ENCODE peak calls at places on chromosome 7, in four cellular contexts. N, D, V and Y are unnamed samples. For H3K4me1 and H3K36me3, the result is how much of the 10 kb centered on the place peaks cover.

GRCh38 chr7:135801045-135801693 is 52.6 kb upstream of the FAM180A start:
- DNase-seq in N (peak), D (no peak), V (no peak), Y (peak)

GRCh38 chr7:45174966-45175765 is 17.6 kb downstream of the RAMP3 start:
- DNase-seq in N (no peak), D (no peak), V (no peak), Y (no peak)

GRCh38 chr7:69114374-69114773 is 483.9 kb upstream of the AUTS2 start:
- DNase-seq in N (no peak), D (no peak), V (no peak), Y (no peak)

GRCh38 chr7:134571746-134572461 is 23.0 kb downstream of the AKR1B15 start:
- DNase-seq in N (no peak), D (no peak), V (no peak), Y (no peak)

GRCh38 chr7:67377939-67378862 is 381.6 kb downstream of the TYW1 start:
- DNase-seq in N (peak), D (peak), V (peak), Y (peak)

GRCh38 chr7:116227678-116228239 is 17.4 kb downstream of the TES start:
- DNase-seq in N (no peak), D (no peak), V (no peak), Y (no peak)

GRCh38 chr7:99143522-99143852 is 421 bp downstream of the SMURF1 start:
- DNase-seq in N (no peak), D (no peak), V (no peak), Y (peak)

GRCh38 chr7:155438778-155439177 is 19.2 kb upstream of the EN2 start:
- DNase-seq in N (no peak), D (no peak), V (no peak), Y (no peak)

GRCh38 chr7:143485500-143485899 is 7.8 kb downstream of the TAS2R41 start:
- DNase-seq in N (no peak), D (no peak), V (no peak), Y (no peak)

GRCh38 chr7:18901881-18902280 is 215.6 kb downstream of the TWIST1 start:
- DNase-seq in N (no peak), D (no peak), V (no peak), Y (no peak)

GRCh38 chr7:153061913-153062528 is 302.5 kb downstream of the ACTR3B start:
- DNase-seq in N (peak), D (no peak), V (no peak), Y (no peak)

GRCh38 chr7:23918856-23919255 is 208.8 kb downstream of the STK31 start:
- DNase-seq in N (no peak), D (no peak), V (no peak), Y (no peak)

GRCh38 chr7:100547872-100548271 is 8.9 kb downstream of the AGFG2 start:
- DNase-seq in N (no peak), D (no peak), V (no peak), Y (no peak)
- H3K27ac ChIP-seq in N (peak), D (peak), V (peak), Y (peak)

GRCh38 chr7:833601-834258 is 1.5 kb downstream of the SUN1 start:
- DNase-seq in N (no peak), D (no peak), V (no peak), Y (no peak)
- H3K4me1 ChIP-seq in N (under half), D (half or more), V (under half), Y (under half)

DNA sequence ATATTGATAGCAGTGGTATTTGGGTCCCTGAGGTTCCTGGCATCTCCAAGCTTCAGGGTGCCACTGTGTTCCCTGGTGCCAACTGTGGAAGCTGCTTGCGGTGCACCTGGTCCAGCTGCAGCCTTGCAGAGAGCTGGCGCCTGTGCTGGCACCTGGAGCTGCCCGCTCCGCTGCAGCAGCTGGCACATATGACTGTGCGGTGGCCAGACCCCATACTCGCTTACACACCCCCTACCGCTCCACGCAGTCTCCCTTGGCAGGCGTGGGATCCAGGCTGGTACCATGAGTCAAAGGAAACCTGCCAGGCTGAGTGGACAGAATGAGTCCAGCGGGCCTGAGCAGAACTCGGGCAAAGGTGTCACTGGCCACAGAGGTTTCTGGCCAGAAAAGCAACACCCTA is 89.9 kb upstream of the JAZF1 start:
- DNase-seq in N (no peak), D (no peak), V (no peak), Y (no peak)
- H3K36me3 ChIP-seq in N (under half), D (under half), V (under half), Y (under half)

GRCh38 chr7:43647772-43648643 is 65.1 kb downstream of the STK17A start:
- DNase-seq in N (peak), D (no peak), V (peak), Y (no peak)

GRCh38 chr7:43649755-43650274 is 66.9 kb downstream of the STK17A start:
- DNase-seq in N (no peak), D (no peak), V (no peak), Y (peak)

GRCh38 chr7:43652364-43652763 is 69.5 kb downstream of the STK17A start:
- DNase-seq in N (no peak), D (no peak), V (no peak), Y (no peak)

GRCh38 chr7:43648725-43649406 is 66.0 kb downstream of the STK17A start:
- DNase-seq in N (no peak), D (peak), V (peak), Y (peak)

GRCh38 chr7:43650457-43651052 is 67.6 kb downstream of the STK17A start:
- DNase-seq in N (no peak), D (no peak), V (no peak), Y (no peak)
- H3K27ac ChIP-seq in N (no peak), D (peak), V (peak), Y (peak)

DNA sequence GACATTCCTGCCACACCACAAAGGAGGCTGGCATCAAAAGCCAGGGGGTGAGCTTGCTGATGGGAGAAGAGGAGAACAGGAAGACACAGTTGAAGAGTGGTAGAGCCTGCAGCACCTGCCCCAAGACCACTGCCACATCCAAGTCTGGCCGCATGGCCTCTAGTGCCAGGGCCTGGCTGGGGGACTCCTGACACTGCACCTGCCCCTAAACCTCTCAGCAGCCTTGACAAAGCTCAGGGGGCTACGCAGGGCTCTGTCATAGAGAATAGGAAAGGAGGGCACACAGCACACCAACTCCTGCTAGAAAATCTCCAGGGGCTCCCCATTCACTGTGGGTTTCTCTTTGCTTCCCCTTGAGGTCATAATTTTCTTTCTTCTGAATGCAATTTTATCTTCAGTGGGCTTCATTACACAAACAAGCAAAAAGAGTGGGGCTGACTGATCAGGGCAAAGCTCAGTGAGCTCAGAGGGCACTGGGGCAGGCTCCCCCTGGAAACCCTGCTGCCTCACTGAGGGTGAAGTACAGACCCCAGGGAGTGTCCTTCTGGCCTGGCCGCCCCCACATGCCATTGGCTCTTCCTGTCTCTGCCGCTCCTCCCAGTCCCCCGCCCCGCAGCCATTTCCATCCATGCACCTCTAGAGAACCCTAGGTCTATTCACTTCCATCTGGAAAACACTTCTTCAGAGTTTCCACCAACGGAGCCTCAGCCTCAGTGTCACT is 37.2 kb downstream of the VOPP1 start:
- DNase-seq in N (no peak), D (no peak), V (no peak), Y (no peak)
- H3K4me1 ChIP-seq in N (under half), D (under half), V (under half), Y (under half)